ENCODE peak calls at places on chromosomes 5 and 9, in ten cellular contexts. F is CD8-positive, alpha-beta T cell; M is adrenal gland; D is stomach; S is IMR-90; G is astrocyte; Q is body of pancreas; N is gastrocnemius medialis; Y is lung; T is tibial artery. C is an unnamed sample.
A peak's percentile ranks its signal among the peaks of the same experiment; 100 is the strongest.

GRCh38 chr5:157563373-157564148 is 12.0 kb downstream of the ADAM19 start:
- DNase-seq in D (no peak), Y (no peak), Q (no peak), F (no peak), G (peak; percentile 98), T (peak; percentile 31), N (no peak), S (peak; percentile 94), M (peak; percentile 77), C (no peak)

GRCh38 chr9:134218230-134218629 is 53.9 kb upstream of the RNU6ATAC start:
- DNase-seq in G (no peak), D (no peak), S (no peak), M (no peak), Y (no peak), Q (no peak), N (no peak), T (no peak), F (no peak), C (no peak)

GRCh38 chr5:10333154-10334006 is 20.1 kb upstream of the MARCHF6 start:
- DNase-seq in M (peak; percentile 47), N (peak; percentile 43), S (peak; percentile 26), Y (peak; percentile 35), Q (peak; percentile 55), D (peak; percentile 60), G (no peak), F (no peak), T (no peak), C (no peak)

GRCh38 chr5:179146277-179146676 is 86.1 kb downstream of the ZNF354C start:
- DNase-seq in S (no peak), Q (no peak), T (no peak), F (no peak), M (no peak), D (no peak), Y (no peak), N (no peak), G (no peak), C (no peak)

GRCh38 chr9:93451762-93452709 is 551 bp downstream of the FAM120A start:
- DNase-seq in Q (peak; percentile 63), M (peak; percentile 59), S (peak; percentile 33), T (peak; percentile 29), D (peak; percentile 58), G (peak; percentile 30), Y (peak; percentile 45), N (peak; percentile 63), F (no peak), C (no peak)

GRCh38 chr5:126676195-126676624 is 75.5 kb downstream of the PHAX start:
- DNase-seq in N (peak; percentile 27), F (peak; percentile 34), G (peak; percentile 35), D (peak; percentile 57), S (peak; percentile 60), T (peak; percentile 31), Y (peak; percentile 56), M (peak; percentile 45), Q (peak; percentile 68), C (no peak)

GRCh38 chr5:113757508-113757907 is 244.0 kb downstream of the YTHDC2 start:
- DNase-seq in D (no peak), T (no peak), M (no peak), F (no peak), Y (no peak), G (no peak), N (no peak), Q (no peak), S (no peak), C (no peak)

GRCh38 chr5:15515229-15515628 is 15.2 kb downstream of the FBXL7 start:
- DNase-seq in N (no peak), Y (no peak), F (no peak), D (no peak), S (no peak), M (no peak), T (no peak), Q (no peak), G (no peak), C (no peak)

GRCh38 chr9:15735083-15735974 is 182.5 kb downstream of the CCDC171 start:
- DNase-seq in N (no peak), Q (no peak), F (no peak), G (peak; percentile 88), D (no peak), Y (peak; percentile 46), S (peak; percentile 94), T (no peak), M (no peak), C (no peak)

GRCh38 chr5:170313344-170313743 is 15.8 kb upstream of the LCP2 start:
- DNase-seq in F (no peak), Q (no peak), G (no peak), D (no peak), N (no peak), S (no peak), M (no peak), T (no peak), Y (no peak), C (no peak)

GRCh38 chr9:131676431-131676972 is 63.4 kb downstream of the RAPGEF1 start:
- DNase-seq in N (no peak), F (no peak), Q (no peak), M (no peak), D (no peak), G (no peak), T (no peak), Y (no peak), S (no peak), C (no peak)

GRCh38 chr5:111676496-111676895 is 80.5 kb downstream of the NREP start:
- DNase-seq in S (peak; percentile 44), F (no peak), Q (no peak), M (no peak), N (no peak), T (no peak), Y (no peak), D (no peak), G (peak; percentile 57), C (no peak)

GRCh38 chr9:35763181-35763580 is 9.1 kb upstream of the MSMP start:
- DNase-seq in Q (no peak), N (no peak), F (no peak), T (no peak), M (no peak), Y (no peak), D (no peak), G (no peak), S (no peak), C (no peak)

GRCh38 chr5:125549322-125549871 is 803.0 kb upstream of the ZNF608 start:
- DNase-seq in D (no peak), Q (no peak), T (no peak), Y (no peak), N (no peak), F (no peak), G (peak; percentile 24), M (no peak), S (peak; percentile 23), C (no peak)

GRCh38 chr9:125239631-125240597 is 1.2 kb downstream of the HSPA5 start:
- DNase-seq in T (no peak), F (no peak), Q (no peak), D (no peak), M (no peak), N (no peak), Y (no peak), S (no peak), G (no peak), C (no peak)

GRCh38 chr5:44565872-44566271 is 176.7 kb upstream of the FGF10 start:
- DNase-seq in T (no peak), S (no peak), Y (no peak), N (no peak), M (no peak), D (no peak), G (no peak), Q (no peak), F (no peak), C (no peak)

GRCh38 chr5:78504726-78505431 is 143.7 kb downstream of the LHFPL2 start:
- DNase-seq in T (peak; percentile 92), D (peak; percentile 71), F (no peak), N (peak; percentile 93), G (peak; percentile 100), Q (peak; percentile 93), S (peak; percentile 100), Y (peak; percentile 72), M (peak; percentile 96), C (peak; percentile 86)

GRCh38 chr9:115084709-115085108 is 33.2 kb downstream of the TNC start:
- DNase-seq in N (no peak), S (no peak), M (no peak), F (no peak), D (no peak), Q (no peak), G (no peak), T (no peak), Y (no peak), C (no peak)
- H3K4me1 ChIP-seq in N (no peaks in the 10 kb centered on the region), S (peaks cover 2% of the 10 kb centered on the region), M (no peaks in the 10 kb centered on the region), F (no peaks in the 10 kb centered on the region), D (peaks cover 7% of the 10 kb centered on the region), Q (no peaks in the 10 kb centered on the region), G (no peaks in the 10 kb centered on the region), T (peaks cover 18% of the 10 kb centered on the region), Y (no peaks in the 10 kb centered on the region), C (no peaks in the 10 kb centered on the region)

DNA sequence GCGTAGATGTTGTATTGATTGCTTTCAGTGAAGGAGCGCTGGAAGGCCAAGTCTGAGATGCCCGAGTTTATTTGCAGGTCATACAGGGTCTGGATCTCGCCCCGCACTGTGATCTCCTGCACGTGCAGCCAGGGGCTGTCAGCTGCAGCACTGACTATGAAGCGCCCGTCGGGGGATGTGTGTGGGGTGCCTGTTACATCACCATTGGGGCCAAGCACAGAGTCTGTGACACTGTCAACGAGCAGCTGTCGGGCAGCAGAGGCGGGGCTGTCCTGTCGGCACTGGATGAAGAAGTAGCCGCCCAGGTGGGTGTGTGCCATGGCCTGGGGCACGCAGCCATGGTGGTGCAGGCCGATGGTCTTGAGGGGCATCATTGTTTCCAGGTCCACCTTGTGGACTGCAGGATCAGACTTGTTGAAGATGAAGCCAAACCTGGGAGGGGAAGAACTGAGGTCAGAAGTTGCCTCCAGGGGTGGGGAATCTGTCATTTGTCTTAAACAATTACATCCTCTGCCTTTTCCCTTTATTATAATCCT is 147.6 kb downstream of the HSPA4 start:
- DNase-seq in N (no peak), Y (no peak), D (no peak), S (no peak), T (no peak), G (no peak), M (no peak), Q (no peak), F (no peak), C (no peak)
- H3K36me3 ChIP-seq in N (no peaks in the 10 kb centered on the region), Y (no peaks in the 10 kb centered on the region), D (no peaks in the 10 kb centered on the region), S (no peaks in the 10 kb centered on the region), T (no peaks in the 10 kb centered on the region), G (no peaks in the 10 kb centered on the region), M (no peaks in the 10 kb centered on the region), Q (no peaks in the 10 kb centered on the region), F (no peaks in the 10 kb centered on the region), C (no peaks in the 10 kb centered on the region)

GRCh38 chr5:177362871-177363507 is 5.3 kb downstream of the RGS14 start:
- DNase-seq in S (no peak), Y (peak; percentile 57), F (peak; percentile 31), M (peak; percentile 62), T (peak; percentile 37), G (no peak), D (peak; percentile 78), N (peak; percentile 49), Q (peak; percentile 79), C (peak; percentile 40)
- TF ChIP-seq CTCF in S (no peak), Y (no peak), F (no peak), M (no peak), T (no peak), G (no peak), D (no peak), N (no peak), Q (no peak), C (no peak)

DNA sequence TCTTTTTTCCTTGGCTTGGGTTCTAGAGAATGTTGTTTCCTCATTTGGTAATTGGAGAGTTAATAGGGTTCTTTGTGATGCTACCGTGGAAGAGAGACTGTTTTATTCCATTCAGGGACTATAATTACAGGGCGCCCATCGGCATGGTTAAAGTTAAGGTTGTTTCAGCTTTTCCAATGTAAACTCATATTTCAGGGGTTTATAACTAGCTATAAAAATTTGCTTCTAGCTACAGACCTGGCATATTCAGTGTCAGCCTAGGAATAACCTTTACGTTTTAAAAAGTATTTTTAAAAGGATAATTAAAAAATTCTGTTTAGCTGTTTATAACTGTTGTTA is 99.1 kb downstream of the AOPEP start:
- DNase-seq in Q (no peak), N (no peak), S (no peak), F (no peak), D (no peak), G (no peak), Y (no peak), M (no peak), T (no peak), C (no peak)
- H3K4me1 ChIP-seq in Q (peaks cover 7% of the 10 kb centered on the region), N (peaks cover 55% of the 10 kb centered on the region), S (peaks cover 11% of the 10 kb centered on the region), F (no peaks in the 10 kb centered on the region), D (peaks cover 52% of the 10 kb centered on the region), G (peaks cover 13% of the 10 kb centered on the region), Y (peaks cover 6% of the 10 kb centered on the region), M (peaks cover 8% of the 10 kb centered on the region), T (peaks cover 72% of the 10 kb centered on the region), C (no peaks in the 10 kb centered on the region)